ENCODE peak calls at places on chromosomes 12 and 14, in five cellular contexts. N is A549, J is EL, S is WERI-Rb-1, E is SW 1271. C is an unnamed sample.

GRCh38 chr12:97609957-97610356 is 147.4 kb downstream of the RMST start:
- DNase-seq in E (no peak), S (no peak), N (no peak), J (no peak), C (no peak)

GRCh38 chr12:69151254-69151751 is 88.1 kb upstream of the CPSF6 start:
- DNase-seq in S (no peak), N (no peak), E (no peak), J (no peak), C (peak)

GRCh38 chr14:30330452-30330851 is 228.5 kb upstream of the G2E3 start:
- DNase-seq in S (no peak), E (peak), J (peak), N (no peak), C (peak)

GRCh38 chr12:64400041-64400440 is 4.2 kb upstream of the XPOT start:
- DNase-seq in J (peak), S (no peak), E (peak), N (peak), C (peak)

GRCh38 chr12:48813464-48814312 is 4.6 kb upstream of the CACNB3 start:
- DNase-seq in E (no peak), J (no peak), S (no peak), N (no peak), C (peak)

GRCh38 chr14:67483599-67484270 is 4.8 kb downstream of the TMEM229B start:
- DNase-seq in J (no peak), N (no peak), S (no peak), E (no peak), C (no peak)

GRCh38 chr12:124024263-124024678 is 51.3 kb downstream of the ZNF664 start:
- DNase-seq in S (no peak), N (no peak), J (peak), E (no peak), C (no peak)

GRCh38 chr14:56952766-56953473 is 142.6 kb upstream of the OTX2 start:
- DNase-seq in E (no peak), S (no peak), J (no peak), N (no peak), C (no peak)

GRCh38 chr14:49114161-49114893 is 471.9 kb downstream of the RPS29 start:
- DNase-seq in E (no peak), J (no peak), S (no peak), N (no peak), C (peak)

GRCh38 chr12:82474181-82474797 is 116.0 kb downstream of the METTL25 start:
- DNase-seq in S (no peak), N (no peak), E (no peak), J (no peak), C (no peak)

GRCh38 chr12:30836656-30837445 is 82.1 kb upstream of the CAPRIN2 start:
- DNase-seq in S (no peak), E (no peak), N (no peak), J (no peak), C (no peak)

GRCh38 chr14:29045237-29045636 is 278.6 kb downstream of the FOXG1 start:
- DNase-seq in J (no peak), S (no peak), N (no peak), E (no peak), C (no peak)

GRCh38 chr12:52521581-52522266 is 1.5 kb upstream of the KRT5 start:
- DNase-seq in J (peak), N (no peak), E (no peak), S (no peak), C (peak)

GRCh38 chr14:64569108-64570045 is 19.6 kb downstream of the PPP1R36 start:
- DNase-seq in S (no peak), J (peak), E (peak), N (peak), C (peak)

GRCh38 chr12:63944586-63945228 is 100.2 kb downstream of the SRGAP1 start:
- DNase-seq in N (no peak), E (no peak), S (no peak), J (no peak), C (no peak)

GRCh38 chr12:24903305-24904088 is 45.4 kb downstream of the BCAT1 start:
- DNase-seq in N (no peak), E (no peak), J (no peak), S (no peak), C (peak)

C was measured in cardiac fibroblast.